ENCODE peak calls at places on chromosomes 11 and 22, in six cellular contexts. Y, L, T, X, D and G are unnamed samples.

GRCh38 chr11:46298699-46299424 is 21.4 kb downstream of the CREB3L1 start:
- DNase-seq in Y (no peak), L (no peak), T (no peak), X (no peak), D (no peak), G (no peak)

GRCh38 chr11:65912840-65913239 is 6.0 kb downstream of the C11orf68 start:
- DNase-seq in Y (no peak), L (no peak), T (no peak), X (no peak), D (no peak), G (peak)

GRCh38 chr11:19084661-19085315 is 24.3 kb upstream of the MRGPRX2 start:
- DNase-seq in Y (no peak), L (no peak), T (no peak), X (no peak), D (no peak), G (no peak)

GRCh38 chr11:94830722-94831121 is 62.6 kb downstream of the AMOTL1 start:
- DNase-seq in Y (no peak), L (no peak), T (no peak), X (no peak), D (no peak), G (no peak)

GRCh38 chr11:69135420-69136363 is 20.0 kb upstream of the SMIM38 start:
- DNase-seq in Y (no peak), L (no peak), T (no peak), X (no peak), D (peak), G (no peak)

GRCh38 chr22:32058656-32059280 is 15.7 kb downstream of the SLC5A1 start:
- DNase-seq in Y (no peak), L (no peak), T (no peak), X (no peak), D (no peak), G (no peak)

GRCh38 chr11:120240866-120241265 is 926 bp downstream of the POU2F3 start:
- DNase-seq in Y (no peak), L (no peak), T (no peak), X (no peak), D (no peak), G (no peak)

GRCh38 chr22:44389926-44390925 is 77.5 kb upstream of the SHISAL1 start:
- DNase-seq in Y (no peak), L (no peak), T (no peak), X (no peak), D (no peak), G (no peak)

GRCh38 chr11:93216511-93217121 is 18.8 kb upstream of the SLC36A4 start:
- DNase-seq in Y (no peak), L (no peak), T (no peak), X (no peak), D (no peak), G (no peak)

GRCh38 chr11:103450241-103450640 is 341.0 kb downstream of the DYNC2H1 start:
- DNase-seq in Y (no peak), L (no peak), T (no peak), X (no peak), D (no peak), G (no peak)

GRCh38 chr22:30023099-30023498 is 57.2 kb upstream of the HORMAD2 start:
- DNase-seq in Y (no peak), L (no peak), T (no peak), X (no peak), D (peak), G (no peak)

GRCh38 chr11:72582206-72583176 is 91.7 kb downstream of the PDE2A start:
- DNase-seq in Y (no peak), L (no peak), T (no peak), X (no peak), D (no peak), G (no peak)

GRCh38 chr22:27799334-27800249 is 2.0 kb downstream of the MN1 start:
- DNase-seq in Y (no peak), L (no peak), T (no peak), X (no peak), D (no peak), G (no peak)

GRCh38 chr11:16873289-16873688 is 134.8 kb downstream of the C11orf58 start:
- DNase-seq in Y (no peak), L (no peak), T (no peak), X (no peak), D (no peak), G (no peak)

GRCh38 chr11:134560566-134561347 is 148.7 kb upstream of the B3GAT1 start:
- DNase-seq in Y (peak), L (no peak), T (no peak), X (no peak), D (no peak), G (no peak)

GRCh38 chr11:105821366-105821765 is 200.7 kb downstream of the MSANTD4 start:
- DNase-seq in Y (no peak), L (no peak), T (no peak), X (no peak), D (no peak), G (no peak)

GRCh38 chr11:27108809-27109208 is 68.2 kb downstream of the BBOX1 start:
- DNase-seq in Y (no peak), L (no peak), T (no peak), X (no peak), D (no peak), G (no peak)

GRCh38 chr11:74472030-74472429 is 4.7 kb upstream of the KCNE3 start:
- DNase-seq in Y (no peak), L (no peak), T (no peak), X (no peak), D (no peak), G (no peak)

GRCh38 chr11:60700689-60701508 is 1.5 kb downstream of the MS4A8 start:
- DNase-seq in Y (peak), L (no peak), T (peak), X (peak), D (peak), G (peak)

GRCh38 chr22:45581549-45582080 is 78.9 kb downstream of the FBLN1 start:
- DNase-seq in Y (no peak), L (no peak), T (no peak), X (no peak), D (no peak), G (no peak)

GRCh38 chr11:124320097-124320496 is at the start of gene OR8D2:
- DNase-seq in Y (no peak), L (no peak), T (no peak), X (no peak), D (no peak), G (no peak)
- TF ChIP-seq CTCF in Y (no peak), L (no peak), T (no peak), X (no peak), D (no peak), G (no peak)

GRCh38 chr11:130344846-130345245 is 30.1 kb upstream of the ZBTB44 start:
- DNase-seq in Y (no peak), L (no peak), T (no peak), X (no peak), D (no peak), G (no peak)
- TF ChIP-seq CTCF in Y (no peak), L (no peak), T (no peak), X (no peak), D (no peak), G (no peak)

GRCh38 chr11:32326522-32326921 is 108.8 kb downstream of the WT1 start:
- DNase-seq in Y (no peak), L (no peak), T (no peak), X (no peak), D (no peak), G (no peak)

GRCh38 chr11:32325725-32326124 is 109.6 kb downstream of the WT1 start:
- DNase-seq in Y (no peak), L (no peak), T (no peak), X (no peak), D (no peak), G (no peak)

GRCh38 chr11:32328392-32328791 is 106.9 kb downstream of the WT1 start:
- DNase-seq in Y (no peak), L (no peak), T (no peak), X (no peak), D (no peak), G (no peak)

GRCh38 chr11:32325187-32325586 is 110.2 kb downstream of the WT1 start:
- DNase-seq in Y (no peak), L (no peak), T (no peak), X (no peak), D (no peak), G (no peak)

GRCh38 chr11:32323814-32324130 is 111.6 kb downstream of the WT1 start:
- DNase-seq in Y (no peak), L (no peak), T (no peak), X (no peak), D (no peak), G (no peak)
- TF ChIP-seq CTCF in Y (peak), L (no peak), T (no peak), X (no peak), D (no peak), G (no peak)

DNA sequence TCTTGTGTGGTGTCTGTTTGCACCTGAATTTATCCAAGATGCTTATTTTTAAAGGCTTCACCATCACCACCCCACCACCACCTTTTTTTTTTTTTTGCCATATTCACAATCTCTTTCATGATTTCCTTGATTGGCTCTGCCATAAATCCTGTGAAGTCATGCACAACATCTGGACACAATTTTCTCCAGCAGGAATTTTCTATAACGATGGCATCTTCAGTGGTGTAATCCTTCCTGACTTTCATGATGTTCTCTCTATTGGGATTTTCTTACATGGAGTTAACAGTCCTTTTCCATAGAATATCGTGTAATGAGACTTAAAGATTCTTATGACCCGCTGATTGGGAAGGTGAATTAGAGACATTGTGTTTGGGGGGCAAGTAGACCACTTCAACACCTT is 17.8 kb downstream of the ZFP91 start:
- DNase-seq in Y (no peak), L (no peak), T (no peak), X (no peak), D (no peak), G (no peak)
- TF ChIP-seq CTCF in Y (no peak), L (no peak), T (no peak), X (no peak), D (no peak), G (no peak)

GRCh38 chr11:37710031-37710430 is 1112.0 kb upstream of the RAG2 start:
- DNase-seq in Y (no peak), L (no peak), T (no peak), X (no peak), D (no peak), G (no peak)

GRCh38 chr11:37712246-37712645 is 1114.2 kb upstream of the RAG2 start:
- DNase-seq in Y (no peak), L (no peak), T (peak), X (no peak), D (no peak), G (no peak)
- TF ChIP-seq CTCF in Y (no peak), L (no peak), T (no peak), X (no peak), D (no peak), G (no peak)

GRCh38 chr22:42620084-42620483 is 5.4 kb upstream of the POLDIP3 start:
- DNase-seq in Y (no peak), L (no peak), T (no peak), X (no peak), D (no peak), G (no peak)

GRCh38 chr22:42617155-42617983 is 2.7 kb upstream of the POLDIP3 start:
- DNase-seq in Y (no peak), L (no peak), T (no peak), X (no peak), D (no peak), G (no peak)

GRCh38 chr22:42622061-42622710 is 7.5 kb upstream of the POLDIP3 start:
- DNase-seq in Y (no peak), L (no peak), T (no peak), X (no peak), D (no peak), G (no peak)

GRCh38 chr22:42621505-42622002 is 6.9 kb upstream of the POLDIP3 start:
- DNase-seq in Y (peak), L (no peak), T (peak), X (peak), D (peak), G (peak)

DNA sequence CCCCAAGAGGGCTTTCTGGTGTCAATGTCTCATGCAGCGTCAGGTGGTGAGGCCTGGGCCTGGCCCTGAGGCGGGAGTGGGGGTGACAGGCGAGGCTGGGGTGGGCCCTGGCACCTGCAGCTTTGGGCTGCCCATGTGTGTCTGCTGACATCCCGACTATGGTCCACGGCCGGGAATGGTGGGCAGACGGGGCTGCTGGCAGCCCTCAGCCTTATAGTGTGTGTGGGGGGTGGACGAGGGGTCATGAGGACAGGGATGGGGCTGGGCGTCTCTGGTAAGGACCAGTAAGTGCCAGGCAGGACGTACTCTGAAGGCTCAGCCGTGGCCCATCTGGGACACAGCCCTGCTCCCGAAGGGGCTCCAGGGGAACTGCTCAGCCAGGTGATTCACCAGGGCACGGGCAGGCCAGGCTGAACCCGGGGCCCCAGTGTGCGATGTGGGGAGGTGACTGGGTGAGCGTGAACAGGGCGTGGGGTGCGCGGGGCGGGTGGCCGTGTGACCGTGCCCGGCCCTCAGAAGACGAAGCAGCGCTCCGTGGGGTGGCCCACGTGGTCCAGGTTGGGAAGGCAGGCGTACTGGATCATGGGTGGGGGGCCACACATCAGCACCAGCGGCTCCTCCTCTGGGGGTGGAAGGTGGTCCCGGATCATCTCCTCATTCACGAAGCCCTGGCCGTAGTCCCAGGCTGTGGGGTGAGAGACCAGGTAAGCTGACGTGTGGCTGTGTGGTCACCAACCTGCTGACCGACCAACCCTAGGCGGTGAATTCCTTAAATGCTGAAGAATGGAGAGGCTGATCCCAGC is 4.8 kb upstream of the POLDIP3 start:
- DNase-seq in Y (no peak), L (no peak), T (no peak), X (no peak), D (no peak), G (no peak)
- TF ChIP-seq CTCF in Y (no peak), L (no peak), T (no peak), X (no peak), D (no peak), G (no peak)